ENCODE peak calls at places on chromosomes 3 and 15, in nine cellular contexts. L is fibroblast of pulmonary artery; Y is ovary; F is CD8-positive, alpha-beta T cell; G is BJ; X is fibroblast of lung; J is left ventricle myocardium inferior; R is heart left ventricle; K is NB4. D is an unnamed sample.

GRCh38 chr15:62428259-62428658 is 263.2 kb upstream of the C2CD4B start:
- DNase-seq in K (no peak), L (no peak), F (no peak), R (no peak), Y (no peak), J (no peak), G (no peak), X (no peak), D (no peak)

GRCh38 chr3:142366434-142366833 is 81.4 kb downstream of the XRN1 start:
- DNase-seq in F (no peak), R (no peak), Y (no peak), K (peak; percentile 32), J (no peak), X (no peak), G (no peak), L (peak; percentile 16), D (no peak)

GRCh38 chr3:16383864-16384263 is 118.9 kb downstream of the OXNAD1 start:
- DNase-seq in X (no peak), G (no peak), K (no peak), F (no peak), J (no peak), R (no peak), Y (no peak), L (no peak), D (no peak)

GRCh38 chr15:22838292-22839042 is at the start of gene NIPA2:
- DNase-seq in G (peak; percentile 86), J (peak; percentile 98), R (peak; percentile 99), L (peak; percentile 98), K (peak; percentile 97), Y (peak; percentile 98), X (peak; percentile 96), F (peak; percentile 99), D (peak; percentile 88)

GRCh38 chr3:111773484-111773883 is 85.6 kb upstream of the PHLDB2 start:
- DNase-seq in X (no peak), G (no peak), L (no peak), R (no peak), K (no peak), J (no peak), F (no peak), Y (no peak), D (no peak)

GRCh38 chr3:32571192-32571485 is 481 bp upstream of the DYNC1LI1 start:
- DNase-seq in Y (no peak), F (no peak), K (no peak), J (no peak), R (no peak), X (no peak), L (no peak), G (no peak), D (no peak)

GRCh38 chr3:42118762-42119361 is 27.7 kb downstream of the TRAK1 start:
- DNase-seq in K (peak; percentile 53), F (no peak), L (peak; percentile 49), Y (no peak), R (no peak), J (no peak), G (no peak), X (peak; percentile 30), D (no peak)

GRCh38 chr3:71893702-71894479 is 108.9 kb upstream of the PROK2 start:
- DNase-seq in R (no peak), F (no peak), G (no peak), Y (no peak), X (no peak), J (no peak), L (no peak), K (no peak), D (no peak)

GRCh38 chr3:156010829-156011228 is 109.5 kb upstream of the KCNAB1 start:
- DNase-seq in G (no peak), K (peak; percentile 28), L (peak; percentile 13), X (no peak), F (no peak), Y (no peak), R (no peak), J (no peak), D (no peak)

GRCh38 chr3:108103040-108103751 is 12.4 kb upstream of the CD47 start:
- DNase-seq in L (no peak), X (no peak), J (no peak), K (peak; percentile 65), Y (no peak), R (no peak), F (no peak), G (no peak), D (no peak)

GRCh38 chr3:124553178-124553577 is 177.1 kb upstream of the UMPS start:
- DNase-seq in F (no peak), X (no peak), Y (no peak), K (no peak), L (no peak), G (no peak), J (no peak), R (no peak), D (no peak)

GRCh38 chr3:195548496-195548895 is 5.4 kb upstream of the PPP1R2 start:
- DNase-seq in K (no peak), G (no peak), F (no peak), R (no peak), J (no peak), X (no peak), L (no peak), Y (no peak), D (no peak)

GRCh38 chr3:5047764-5048163 is 68.5 kb downstream of the BHLHE40 start:
- DNase-seq in Y (no peak), J (no peak), F (no peak), X (no peak), R (no peak), K (no peak), G (no peak), L (no peak), D (no peak)

GRCh38 chr3:60395173-60395762 is 856.0 kb downstream of the FHIT start:
- DNase-seq in G (no peak), X (no peak), K (no peak), L (no peak), J (no peak), R (no peak), F (no peak), Y (no peak), D (no peak)

GRCh38 chr3:164360738-164361376 is 717.4 kb downstream of the SI start:
- DNase-seq in G (no peak), R (no peak), X (no peak), F (no peak), J (no peak), Y (no peak), K (no peak), L (no peak), D (no peak)

GRCh38 chr3:188202358-188203138 is 48.6 kb downstream of the LPP start:
- DNase-seq in G (no peak), F (no peak), K (peak; percentile 8), Y (no peak), R (no peak), L (no peak), X (no peak), J (no peak), D (no peak)

GRCh38 chr3:9808345-9809037 is 1.6 kb upstream of the TTLL3 start:
- DNase-seq in J (no peak), X (peak; percentile 17), L (peak; percentile 32), K (peak; percentile 56), G (no peak), R (peak; percentile 32), F (peak; percentile 68), Y (no peak), D (peak; percentile 21)

GRCh38 chr15:63473999-63474809 is 30.2 kb upstream of the USP3 start:
- DNase-seq in R (no peak), J (no peak), K (no peak), X (peak; percentile 81), Y (no peak), F (peak; percentile 59), G (no peak), L (peak; percentile 45), D (no peak)

DNA sequence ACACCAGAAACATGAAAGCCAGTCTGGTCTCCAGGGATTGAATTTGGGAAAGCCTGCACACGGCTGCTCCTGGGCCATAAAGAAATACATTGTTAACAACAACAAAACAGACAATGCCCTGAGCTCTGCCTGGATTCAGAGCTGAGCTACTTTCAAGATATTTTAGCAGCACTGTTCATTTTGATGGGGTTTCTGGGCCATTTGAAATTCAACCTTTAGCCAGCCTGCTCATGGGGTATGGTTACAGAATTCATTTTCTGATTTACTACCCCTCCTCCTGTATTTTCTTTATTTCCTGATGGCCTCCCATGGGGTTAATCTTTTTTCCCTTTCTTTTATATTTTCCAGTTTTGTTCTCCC is 19.4 kb downstream of the NR2F2 start:
- DNase-seq in Y (no peak), F (no peak), K (no peak), R (no peak), G (no peak), L (peak; percentile 24), J (no peak), X (peak; percentile 16), D (no peak)
- H3K4me3 ChIP-seq in Y (peak overlapping the region; percentile 3), F (no peak overlapping the region), K (no peak overlapping the region), R (no peak overlapping the region), G (no peak overlapping the region), L (no peak overlapping the region), J (peak overlapping the region; percentile 52), X (no peak overlapping the region), D (no peak overlapping the region)

GRCh38 chr15:64772488-64772887 is 2.9 kb downstream of the RBPMS2 start:
- DNase-seq in J (no peak), F (no peak), R (no peak), Y (no peak), X (no peak), G (no peak), K (no peak), L (no peak), D (no peak)
- H3K4me3 ChIP-seq in J (peak overlapping the region; percentile 80), F (no peak overlapping the region), R (no peak overlapping the region), Y (no peak overlapping the region), X (no peak overlapping the region), G (no peak overlapping the region), K (no peak overlapping the region), L (no peak overlapping the region), D (no peak overlapping the region)

GRCh38 chr3:78717042-78717441 is 1050.8 kb downstream of the ROBO1 start:
- DNase-seq in R (no peak), X (no peak), L (no peak), F (no peak), K (no peak), J (no peak), G (no peak), Y (no peak), D (no peak)
- H3K4me3 ChIP-seq in R (no peak overlapping the region), X (no peak overlapping the region), L (no peak overlapping the region), F (no peak overlapping the region), K (no peak overlapping the region), J (no peak overlapping the region), G (no peak overlapping the region), Y (no peak overlapping the region), D (no peak overlapping the region)

GRCh38 chr3:172519740-172520139 is 3.5 kb downstream of the TNFSF10 start:
- DNase-seq in J (no peak), R (no peak), F (no peak), Y (no peak), G (no peak), X (no peak), K (no peak), L (no peak), D (no peak)

GRCh38 chr3:172517859-172518466 is 5.3 kb downstream of the TNFSF10 start:
- DNase-seq in R (no peak), G (no peak), L (no peak), K (no peak), Y (no peak), X (no peak), J (no peak), F (no peak), D (no peak)

GRCh38 chr3:172520332-172520831 is 2.8 kb downstream of the TNFSF10 start:
- DNase-seq in K (no peak), J (no peak), R (no peak), L (peak; percentile 47), G (peak; percentile 39), X (peak; percentile 99), Y (no peak), F (no peak), D (peak; percentile 61)

GRCh38 chr3:172516318-172517214 is 6.7 kb downstream of the TNFSF10 start:
- DNase-seq in X (peak; percentile 95), L (peak; percentile 87), Y (peak; percentile 57), R (peak; percentile 48), J (peak; percentile 29), F (no peak), K (no peak), G (peak; percentile 46), D (no peak)

GRCh38 chr3:172519241-172519640 is 4.0 kb downstream of the TNFSF10 start:
- DNase-seq in G (no peak), R (no peak), J (no peak), K (no peak), Y (no peak), F (no peak), L (no peak), X (no peak), D (no peak)
- H3K4me3 ChIP-seq in G (no peak overlapping the region), R (peak overlapping the region; percentile 79), J (peak overlapping the region; percentile 74), K (no peak overlapping the region), Y (no peak overlapping the region), F (no peak overlapping the region), L (no peak overlapping the region), X (no peak overlapping the region), D (no peak overlapping the region)